ENCODE peak calls at places on chromosomes 2 and 18, in eight cellular contexts. F, H, V, L, C, Y, E and D are unnamed samples.

GRCh38 chr2:150850641-150851040 is 363.2 kb upstream of the RND3 start:
- DNase-seq in L (no peak), E (no peak), F (no peak), C (no peak), H (no peak), V (no peak), Y (no peak), D (no peak)

GRCh38 chr18:9739516-9739915 is 31.4 kb downstream of the RAB31 start:
- DNase-seq in L (no peak), C (peak; percentile 51), Y (no peak), V (no peak), F (no peak), E (no peak), H (no peak), D (no peak)

GRCh38 chr2:10335046-10335840 is 32.5 kb downstream of the HPCAL1 start:
- DNase-seq in H (no peak), Y (no peak), V (no peak), E (no peak), F (no peak), L (no peak), C (no peak), D (no peak)

GRCh38 chr2:240467149-240467642 is 31.7 kb downstream of the GPC1 start:
- DNase-seq in F (no peak), E (no peak), L (no peak), H (no peak), Y (peak; percentile 10), C (no peak), V (no peak), D (no peak)

GRCh38 chr2:15127876-15128275 is 433.3 kb downstream of the NBAS start:
- DNase-seq in F (no peak), L (no peak), E (no peak), Y (no peak), V (no peak), H (no peak), C (no peak), D (no peak)

GRCh38 chr2:46747297-46747818 is 168.2 kb downstream of the MCFD2 start:
- DNase-seq in L (no peak), H (no peak), E (peak; percentile 33), Y (no peak), V (no peak), C (no peak), F (no peak), D (no peak)

GRCh38 chr2:166373951-166374350 is 1.8 kb downstream of the SCN9A start:
- DNase-seq in L (no peak), V (no peak), H (peak; percentile 46), E (peak; percentile 95), F (no peak), C (peak; percentile 27), Y (no peak), D (peak; percentile 67)

GRCh38 chr18:23450022-23450421 is 3.1 kb upstream of the RIOK3 start:
- DNase-seq in V (no peak), E (no peak), L (no peak), C (peak; percentile 18), H (no peak), F (no peak), Y (no peak), D (no peak)

GRCh38 chr2:85390941-85391669 is 19.1 kb downstream of the CAPG start:
- DNase-seq in E (peak; percentile 23), H (peak; percentile 27), C (peak; percentile 78), V (peak; percentile 80), L (peak; percentile 32), F (peak; percentile 74), Y (peak; percentile 53), D (no peak)